ENCODE peak calls at places on chromosomes 6 and 20, in seven cellular contexts. E is activated T-cell treated with anti-CD3 and anti-CD28 coated beads, Interleukin-2, amount 50 U/mL, for 72 hours; F is GOT3; Z is psoas muscle; H is bronchial epithelial cell; B is NCI-H2029 treated with DMSO at 0.1 percent for 48 hours; T is omental fat pad. X is an unnamed sample.

GRCh38 chr6:127402890-127403617 is 56.1 kb downstream of the KIAA0408 start:
- DNase-seq in H (peak), B (no peak), E (no peak), T (no peak), Z (no peak), F (no peak), X (no peak)

GRCh38 chr20:63707558-63708300 is at the start of the genes ARFRP1 and ZGPAT:
- DNase-seq in H (peak), T (no peak), Z (peak), E (peak), B (peak), F (peak), X (peak)

GRCh38 chr6:157813757-157814455 is 9.1 kb upstream of the SNX9 start:
- DNase-seq in T (no peak), B (no peak), Z (no peak), F (no peak), H (no peak), E (no peak), X (no peak)

GRCh38 chr6:115485400-115485799 is 575.3 kb downstream of the FRK start:
- DNase-seq in Z (no peak), H (no peak), B (peak), F (no peak), E (no peak), T (no peak), X (no peak)

GRCh38 chr20:47578543-47578942 is 76.9 kb downstream of the NCOA3 start:
- DNase-seq in B (no peak), E (no peak), T (no peak), Z (no peak), H (no peak), F (no peak), X (no peak)

GRCh38 chr6:136547336-136547735 is 2.9 kb downstream of the MAP7 start:
- DNase-seq in B (no peak), E (no peak), T (no peak), F (no peak), Z (no peak), H (peak), X (peak)

GRCh38 chr20:5191829-5192569 is 65.2 kb downstream of the CDS2 start:
- DNase-seq in H (peak), T (no peak), F (no peak), E (peak), B (peak), Z (no peak), X (peak)

GRCh38 chr20:59039233-59039632 is 3.4 kb downstream of the PRELID3B start:
- DNase-seq in F (no peak), Z (no peak), T (no peak), E (no peak), H (no peak), B (no peak), X (no peak)

GRCh38 chr20:10447028-10447427 is 11.9 kb downstream of the SLX4IP start:
- DNase-seq in Z (no peak), H (peak), F (no peak), E (peak), B (peak), T (no peak), X (peak)

GRCh38 chr6:119713903-119714302 is 364.3 kb upstream of the MAN1A1 start:
- DNase-seq in T (no peak), E (no peak), B (no peak), Z (no peak), H (peak), F (no peak), X (no peak)

GRCh38 chr6:82410151-82410621 is 46.6 kb downstream of the TPBG start:
- DNase-seq in Z (no peak), B (no peak), T (no peak), F (no peak), E (no peak), H (peak), X (no peak)

GRCh38 chr20:44039741-44040140 is 125.1 kb downstream of the TOX2 start:
- DNase-seq in E (no peak), B (no peak), T (no peak), F (no peak), Z (no peak), H (no peak), X (no peak)

GRCh38 chr6:131854803-131855202 is 47.0 kb downstream of the ENPP1 start:
- DNase-seq in E (no peak), F (no peak), Z (no peak), H (no peak), B (no peak), T (no peak), X (no peak)

GRCh38 chr6:4930025-4930692 is 73.7 kb downstream of the RPP40 start:
- DNase-seq in T (no peak), Z (no peak), B (no peak), F (no peak), H (no peak), E (no peak), X (no peak)

GRCh38 chr6:135939216-135939610 is 87.7 kb downstream of the PDE7B start:
- DNase-seq in T (no peak), H (no peak), E (no peak), Z (no peak), B (no peak), F (no peak), X (no peak)

GRCh38 chr20:2946988-2947961 is 74.0 kb downstream of the PTPRA start:
- DNase-seq in E (no peak), Z (no peak), T (no peak), F (no peak), H (no peak), B (no peak), X (no peak)

GRCh38 chr20:62641749-62642665 is at the start of gene SLCO4A1:
- DNase-seq in H (no peak), F (peak), Z (peak), T (peak), B (no peak), E (peak), X (peak)

GRCh38 chr6:90168693-90169131 is 127.9 kb downstream of the BACH2 start:
- DNase-seq in F (no peak), Z (no peak), E (no peak), B (no peak), H (peak), T (no peak), X (no peak)

GRCh38 chr6:158016571-158017383 is 35.1 kb downstream of the SYNJ2 start:
- DNase-seq in T (no peak), B (no peak), Z (peak), F (no peak), H (no peak), E (no peak), X (no peak)

GRCh38 chr6:137799950-137800568 is 67.0 kb upstream of the TNFAIP3 start:
- DNase-seq in F (no peak), H (peak), E (peak), Z (no peak), B (peak), T (no peak), X (peak)

GRCh38 chr6:134098276-134098675 is 45.9 kb upstream of the SLC2A12 start:
- DNase-seq in H (no peak), B (no peak), T (no peak), E (no peak), F (no peak), Z (no peak), X (no peak)

GRCh38 chr20:49534314-49534713 is 33.6 kb downstream of the PTGIS start:
- DNase-seq in Z (no peak), E (peak), B (peak), H (peak), T (peak), F (peak), X (peak)

GRCh38 chr20:56826971-56827645 is 198.0 kb downstream of the TFAP2C start:
- DNase-seq in H (peak), T (no peak), B (no peak), F (no peak), E (no peak), Z (no peak), X (no peak)

GRCh38 chr6:8080338-8081151 is 16.4 kb upstream of the BLOC1S5 start:
- DNase-seq in E (no peak), Z (no peak), B (no peak), T (no peak), H (peak), F (no peak), X (no peak)